ENCODE peak calls at places on chromosome 4, in eight cellular contexts. O is HFF-Myc; C is iris pigment epithelial cell; Z is activated CD8-positive, alpha-beta memory T cell treated with anti-CD3 and anti-CD28 coated beads for 48 hours; W is amygdala; E is fibroblast of the conjunctiva; J is activated CD4-positive, CD25-positive, alpha-beta regulatory T cell treated with anti-CD3 and anti-CD28 coated beads, Interleukin-2, amount 50 U/mL, for 72 hours; G is SHP77. N is an unnamed sample.

GRCh38 chr4:2800691-2801596 is 8.1 kb downstream of the SH3BP2 start:
- DNase-seq in O (no peak), C (no peak), Z (no peak), W (peak), E (no peak), J (peak), G (no peak), N (no peak)

GRCh38 chr4:69731261-69731660 is 29.2 kb downstream of the SULT1B1 start:
- DNase-seq in O (peak), C (peak), Z (no peak), W (no peak), E (peak), J (no peak), G (no peak), N (no peak)

GRCh38 chr4:6121276-6121850 is 79.0 kb downstream of the JAKMIP1 start:
- DNase-seq in O (no peak), C (no peak), Z (no peak), W (no peak), E (no peak), J (no peak), G (no peak), N (no peak)

GRCh38 chr4:118351851-118352827 is 664 bp downstream of the PRSS12 start:
- DNase-seq in O (no peak), C (peak), Z (no peak), W (no peak), E (no peak), J (no peak), G (no peak), N (peak)

GRCh38 chr4:119300072-119300387 is 21.9 kb downstream of the FABP2 start:
- DNase-seq in O (no peak), C (peak), Z (no peak), W (no peak), E (peak), J (no peak), G (no peak), N (no peak)

GRCh38 chr4:158371158-158371557 is 150.5 kb upstream of the RXFP1 start:
- DNase-seq in O (no peak), C (peak), Z (no peak), W (no peak), E (peak), J (no peak), G (no peak), N (no peak)

GRCh38 chr4:52640808-52641595 is 18.1 kb downstream of the USP46 start:
- DNase-seq in O (no peak), C (peak), Z (no peak), W (no peak), E (no peak), J (no peak), G (no peak), N (no peak)

GRCh38 chr4:78171482-78171881 is 114.4 kb downstream of the FRAS1 start:
- DNase-seq in O (no peak), C (no peak), Z (no peak), W (no peak), E (no peak), J (no peak), G (no peak), N (no peak)

GRCh38 chr4:26076000-26076587 is 162.1 kb downstream of the SMIM20 start:
- DNase-seq in O (no peak), C (peak), Z (no peak), W (no peak), E (no peak), J (no peak), G (no peak), N (no peak)

GRCh38 chr4:146646601-146647000 is 7.9 kb downstream of the POU4F2 start:
- DNase-seq in O (no peak), C (no peak), Z (no peak), W (no peak), E (no peak), J (no peak), G (no peak), N (no peak)

GRCh38 chr4:101184668-101185067 is 162.7 kb downstream of the PPP3CA start:
- DNase-seq in O (no peak), C (no peak), Z (no peak), W (no peak), E (no peak), J (no peak), G (no peak), N (no peak)

GRCh38 chr4:70637239-70637920 is 8.8 kb downstream of the ENAM start:
- DNase-seq in O (no peak), C (no peak), Z (no peak), W (no peak), E (no peak), J (no peak), G (peak), N (no peak)

GRCh38 chr4:81412941-81413488 is 58.7 kb downstream of the RASGEF1B start:
- DNase-seq in O (no peak), C (no peak), Z (no peak), W (no peak), E (no peak), J (no peak), G (no peak), N (no peak)

N was measured in 8988T.